ENCODE peak calls at places on chromosomes 1 and 21, in five cellular contexts. S is progenitor cell of endocrine pancreas, D is left cardiac atrium, Y is cardiac fibroblast, P is NCI-H345. J is an unnamed sample.

GRCh38 chr1:41319803-41320711 is 41.2 kb upstream of the FOXO6 start:
- DNase-seq in D (peak; percentile 46), P (no peak), Y (no peak), S (no peak), J (no peak)

GRCh38 chr1:20589331-20590312 is 725 bp downstream of the CDA start:
- DNase-seq in D (peak; percentile 76), P (no peak), S (no peak), Y (peak; percentile 45), J (no peak)

GRCh38 chr1:40633563-40634376 is 31.7 kb downstream of the RIMS3 start:
- DNase-seq in D (peak; percentile 60), Y (no peak), S (no peak), P (no peak), J (no peak)

GRCh38 chr1:39394598-39394997 is 96.8 kb upstream of the BMP8A start:
- DNase-seq in P (no peak), Y (no peak), D (no peak), S (no peak), J (no peak)

GRCh38 chr1:68210027-68210426 is 22.3 kb downstream of the WLS start:
- DNase-seq in S (no peak), D (no peak), P (no peak), Y (peak; percentile 45), J (no peak)

GRCh38 chr21:41673596-41674335 is 93.1 kb downstream of the RIPK4 start:
- DNase-seq in P (no peak), D (no peak), S (no peak), Y (no peak), J (no peak)

GRCh38 chr1:68174173-68175113 is 57.9 kb downstream of the WLS start:
- DNase-seq in P (peak; percentile 60), S (no peak), D (peak; percentile 71), Y (peak; percentile 97), J (no peak)

GRCh38 chr1:65147424-65148177 is 402 bp upstream of the AK4 start:
- DNase-seq in P (peak; percentile 34), S (peak; percentile 32), Y (peak; percentile 40), D (peak; percentile 68), J (no peak)

GRCh38 chr21:43645414-43645891 is 13.8 kb downstream of the HSF2BP start:
- DNase-seq in P (peak; percentile 32), D (peak; percentile 54), Y (peak; percentile 95), S (no peak), J (no peak)

GRCh38 chr1:231776006-231776707 is 149.6 kb downstream of the DISC1 start:
- DNase-seq in Y (peak; percentile 51), D (no peak), P (no peak), S (no peak), J (no peak)